ENCODE peak calls at places on chromosomes 12 and 14, in eight cellular contexts. Z is skeletal muscle cell; K is stimulated activated CD4-positive, alpha-beta T cell treated with anti-CD3 and anti-CD28 coated beads, Interleukin-1b, Interleukin-23, amount 100 ng/mL, for 24 hours; N is amniotic epithelial cell; Q is heart left ventricle; C is HuH-7.5; D is A549; B is NCI-H460. F is an unnamed sample.

GRCh38 chr14:98243332-98243731 is 1028.7 kb downstream of the BCL11B start:
- DNase-seq in Z (no peak), K (no peak), N (no peak), Q (no peak), C (no peak), D (no peak), B (no peak), F (no peak)

GRCh38 chr12:128871516-128871892 is 18.2 kb downstream of the GLT1D1 start:
- DNase-seq in Z (no peak), K (no peak), N (no peak), Q (no peak), C (no peak), D (no peak), B (no peak), F (no peak)

GRCh38 chr14:103854822-103855733 is 7.7 kb upstream of the PPP1R13B start:
- DNase-seq in Z (no peak), K (no peak), N (no peak), Q (peak; percentile 53), C (no peak), D (no peak), B (no peak), F (peak; percentile 83)

GRCh38 chr12:53622724-53623123 is 3.5 kb downstream of the ATF7 start:
- DNase-seq in Z (no peak), K (no peak), N (no peak), Q (no peak), C (no peak), D (no peak), B (no peak), F (no peak)

GRCh38 chr14:21703357-21704339 is 30.0 kb upstream of the OR4E1 start:
- DNase-seq in Z (no peak), K (no peak), N (peak; percentile 82), Q (no peak), C (no peak), D (no peak), B (no peak), F (no peak)

GRCh38 chr12:54300732-54301427 is at the start of gene NFE2:
- DNase-seq in Z (peak; percentile 42), K (no peak), N (peak; percentile 72), Q (peak; percentile 62), C (peak; percentile 61), D (peak; percentile 63), B (peak; percentile 44), F (peak; percentile 15)

GRCh38 chr14:75877292-75877691 is 104.5 kb downstream of the TGFB3 start:
- DNase-seq in Z (peak; percentile 92), K (no peak), N (peak; percentile 97), Q (no peak), C (no peak), D (no peak), B (no peak), F (no peak)

GRCh38 chr14:64645220-64645891 is 58.9 kb upstream of the PLEKHG3 start:
- DNase-seq in Z (peak; percentile 98), K (no peak), N (peak; percentile 100), Q (no peak), C (no peak), D (no peak), B (no peak), F (no peak)

GRCh38 chr14:94644102-94644535 is 31.9 kb downstream of the SERPINA3 start:
- DNase-seq in Z (no peak), K (no peak), N (no peak), Q (no peak), C (no peak), D (no peak), B (no peak), F (no peak)

GRCh38 chr14:30798516-30798915 is 75.8 kb upstream of the COCH start:
- DNase-seq in Z (no peak), K (no peak), N (no peak), Q (no peak), C (no peak), D (no peak), B (no peak), F (no peak)

GRCh38 chr12:597926-598568 is 65.2 kb downstream of the NINJ2 start:
- DNase-seq in Z (no peak), K (no peak), N (no peak), Q (peak; percentile 21), C (no peak), D (no peak), B (no peak), F (no peak)

GRCh38 chr14:63308723-63309317 is 9.9 kb downstream of the GPHB5 start:
- DNase-seq in Z (no peak), K (no peak), N (peak; percentile 7), Q (no peak), C (peak; percentile 23), D (no peak), B (peak; percentile 18), F (peak; percentile 48)

GRCh38 chr14:65915125-65915524 is 502.6 kb downstream of the FUT8 start:
- DNase-seq in Z (no peak), K (no peak), N (peak; percentile 17), Q (no peak), C (no peak), D (no peak), B (no peak), F (no peak)

GRCh38 chr12:89247541-89247942 is 104.8 kb downstream of the DUSP6 start:
- DNase-seq in Z (no peak), K (no peak), N (no peak), Q (no peak), C (no peak), D (no peak), B (no peak), F (peak; percentile 83)

GRCh38 chr14:105477659-105478623 is 3.3 kb downstream of the CRIP2 start:
- DNase-seq in Z (no peak), K (no peak), N (no peak), Q (no peak), C (no peak), D (no peak), B (no peak), F (no peak)

GRCh38 chr12:52004042-52004648 is 2.6 kb upstream of the TAMALIN start:
- DNase-seq in Z (no peak), K (no peak), N (peak; percentile 38), Q (peak; percentile 64), C (peak; percentile 70), D (peak; percentile 78), B (peak; percentile 56), F (no peak)

GRCh38 chr12:44618960-44619359 is 257.2 kb downstream of the NELL2 start:
- DNase-seq in Z (no peak), K (no peak), N (no peak), Q (no peak), C (no peak), D (no peak), B (no peak), F (no peak)

GRCh38 chr12:113861708-113862312 is 104.3 kb downstream of the RBM19 start:
- DNase-seq in Z (no peak), K (no peak), N (no peak), Q (no peak), C (no peak), D (no peak), B (no peak), F (no peak)

GRCh38 chr14:31876741-31877140 is 200.4 kb upstream of the ARHGAP5 start:
- DNase-seq in Z (no peak), K (no peak), N (no peak), Q (no peak), C (no peak), D (no peak), B (no peak), F (no peak)

GRCh38 chr12:11568762-11569478 is 80.6 kb upstream of the ETV6 start:
- DNase-seq in Z (no peak), K (no peak), N (no peak), Q (no peak), C (no peak), D (no peak), B (no peak), F (no peak)

GRCh38 chr14:70281938-70282337 is 77.5 kb downstream of the COX16 start:
- DNase-seq in Z (no peak), K (no peak), N (no peak), Q (no peak), C (no peak), D (no peak), B (no peak), F (no peak)

GRCh38 chr12:95323204-95323603 is 105.6 kb downstream of the VEZT start:
- DNase-seq in Z (no peak), K (no peak), N (no peak), Q (no peak), C (no peak), D (no peak), B (no peak), F (no peak)

GRCh38 chr12:89632778-89633177 is 75.9 kb downstream of the ATP2B1 start:
- DNase-seq in Z (no peak), K (no peak), N (no peak), Q (no peak), C (peak; percentile 9), D (no peak), B (no peak), F (no peak)

F was measured in NCI-H748 treated with DMSO at 0.1 percent for 48 hours.